ENCODE peak calls at places on chromosome 4, in eight cellular contexts. A is cardiac fibroblast; U is activated T-cell treated with anti-CD3 and anti-CD28 coated beads for 48 hours; F is NCI-H460; D is NCI-H748 treated with DMSO at 0.1 percent for 48 hours; J is fibroblast of mammary gland; O is fibroblast of gingiva; K is stimulated activated naive B cell treated with anti-CD40 and anti-IgM and Interleukin-4, amounts not matched to agents 10 μg/mL and 1 μg/mL and 100 μg/mL, for 72 hours. Q is an unnamed sample.

GRCh38 chr4:3202836-3203820 is 45.8 kb upstream of the MSANTD1 start:
- DNase-seq in J (peak), O (peak), F (no peak), D (no peak), A (peak), U (peak), K (peak), Q (no peak)

GRCh38 chr4:69717778-69718177 is 42.6 kb downstream of the SULT1B1 start:
- DNase-seq in K (no peak), J (no peak), A (no peak), D (no peak), F (no peak), U (no peak), O (no peak), Q (no peak)

GRCh38 chr4:108080752-108081151 is 88.0 kb downstream of the LEF1 start:
- DNase-seq in J (no peak), U (peak), F (no peak), A (no peak), K (no peak), O (no peak), D (no peak), Q (no peak)

GRCh38 chr4:104015680-104016079 is 295.9 kb upstream of the TACR3 start:
- DNase-seq in O (no peak), U (no peak), D (peak), K (no peak), A (peak), J (no peak), F (no peak), Q (no peak)

GRCh38 chr4:16745887-16746286 is 152.6 kb downstream of the LDB2 start:
- DNase-seq in A (no peak), U (no peak), D (no peak), O (no peak), F (no peak), J (no peak), K (no peak), Q (no peak)

GRCh38 chr4:184843984-184844554 is 18.3 kb upstream of the ACSL1 start:
- DNase-seq in A (peak), J (no peak), U (no peak), D (no peak), K (no peak), O (no peak), F (no peak), Q (no peak)

GRCh38 chr4:139014391-139015268 is 951 bp upstream of the NOCT start:
- DNase-seq in D (no peak), O (peak), A (peak), U (no peak), F (peak), K (no peak), J (peak), Q (no peak)

GRCh38 chr4:151175204-151175603 is 75.8 kb downstream of the RPS3A start:
- DNase-seq in A (no peak), F (no peak), J (no peak), U (no peak), K (no peak), D (no peak), O (no peak), Q (no peak)

GRCh38 chr4:183790661-183791060 is 114.4 kb upstream of the STOX2 start:
- DNase-seq in U (no peak), J (no peak), D (no peak), A (no peak), K (no peak), F (no peak), O (no peak), Q (no peak)